ENCODE peak calls at places on chromosomes 12 and 14, in nine cellular contexts. U is breast epithelium, Y is ovary, D is tibial nerve, I is stomach, O is body of pancreas, Z is uterus, H is H1, G is IMR-90. W is an unnamed sample. For H3K27me3 and H3K36me3, the result is how much of the 10 kb centered on the place peaks cover.

GRCh38 chr14:104654119-104654518 is 35.3 kb upstream of the INF2 start:
- DNase-seq in H (no peak), Y (no peak), Z (no peak), G (no peak), U (no peak), D (no peak), O (no peak), I (no peak), W (no peak)

GRCh38 chr12:77746108-77746507 is 84.6 kb upstream of the NAV3 start:
- DNase-seq in I (no peak), D (no peak), H (no peak), U (no peak), G (peak), O (no peak), Z (no peak), Y (peak), W (no peak)

GRCh38 chr12:105986779-105987686 is 151.7 kb downstream of the NUAK1 start:
- DNase-seq in O (no peak), Y (no peak), D (no peak), Z (no peak), G (peak), H (no peak), I (no peak), U (no peak), W (peak)

GRCh38 chr12:92596388-92596787 is 106.4 kb upstream of the PLEKHG7 start:
- DNase-seq in D (no peak), I (no peak), H (no peak), O (no peak), Z (no peak), G (peak), U (no peak), Y (no peak), W (no peak)

GRCh38 chr12:64691793-64692583 is 67.2 kb downstream of the GNS start:
- DNase-seq in O (no peak), U (no peak), Z (no peak), I (no peak), Y (no peak), D (no peak), H (no peak), G (peak), W (no peak)

GRCh38 chr14:23141706-23142467 is 22.8 kb upstream of the CEBPE start:
- DNase-seq in H (no peak), D (no peak), G (peak), I (peak), Y (peak), U (peak), O (peak), Z (peak), W (no peak)

GRCh38 chr12:57590536-57590891 is 478 bp upstream of the PIP4K2C start:
- DNase-seq in O (no peak), Y (no peak), I (no peak), H (no peak), Z (no peak), U (no peak), D (no peak), G (no peak), W (no peak)

GRCh38 chr14:64951291-64951690 is 8.7 kb upstream of the GPX2 start:
- DNase-seq in O (no peak), Z (no peak), D (no peak), Y (no peak), H (no peak), U (no peak), G (no peak), I (no peak), W (no peak)

GRCh38 chr12:44863867-44864266 is 12.2 kb downstream of the NELL2 start:
- DNase-seq in O (no peak), I (no peak), Z (no peak), D (no peak), H (no peak), G (no peak), U (no peak), Y (no peak), W (no peak)

GRCh38 chr12:44677724-44678123 is 198.4 kb downstream of the NELL2 start:
- DNase-seq in Y (no peak), G (no peak), D (no peak), H (no peak), U (no peak), Z (no peak), I (no peak), O (no peak), W (no peak)

GRCh38 chr14:85252011-85252410 is 277.9 kb upstream of the FLRT2 start:
- DNase-seq in Y (no peak), H (no peak), Z (no peak), O (no peak), D (no peak), U (no peak), I (no peak), G (peak), W (no peak)

GRCh38 chr12:34151019-34151418 is 128.7 kb downstream of the ALG10 start:
- DNase-seq in U (no peak), H (no peak), I (no peak), G (no peak), D (no peak), Z (no peak), Y (no peak), O (no peak), W (no peak)

GRCh38 chr14:34713681-34714319 is 593 bp downstream of the CFL2 start:
- DNase-seq in I (peak), Y (peak), Z (peak), O (peak), U (no peak), H (no peak), D (no peak), G (peak), W (no peak)

GRCh38 chr12:96425973-96426372 is 25.7 kb upstream of the CDK17 start:
- DNase-seq in H (no peak), D (no peak), U (no peak), O (no peak), G (peak), Y (no peak), Z (no peak), I (no peak), W (no peak)

GRCh38 chr12:93668919-93669418 is 8.2 kb upstream of the CRADD start:
- DNase-seq in D (no peak), G (no peak), U (no peak), H (no peak), Z (no peak), I (no peak), Y (no peak), O (no peak), W (no peak)

GRCh38 chr12:132367401-132367851 is 38.0 kb upstream of the GALNT9 start:
- DNase-seq in D (no peak), O (no peak), G (no peak), Z (no peak), Y (no peak), I (no peak), H (no peak), U (peak), W (no peak)

GRCh38 chr14:91898256-91898843 is 31.0 kb upstream of the TC2N start:
- DNase-seq in U (no peak), Z (no peak), Y (no peak), D (no peak), O (peak), H (no peak), I (no peak), G (no peak), W (no peak)

GRCh38 chr14:99427632-99428315 is 52.9 kb downstream of the SETD3 start:
- DNase-seq in O (peak), H (no peak), Z (no peak), Y (no peak), I (no peak), D (no peak), U (no peak), G (peak), W (no peak)

GRCh38 chr12:30822385-30823139 is 67.8 kb upstream of the CAPRIN2 start:
- DNase-seq in D (peak), Y (peak), Z (peak), G (peak), O (peak), I (peak), U (peak), H (no peak), W (no peak)

GRCh38 chr12:12467222-12467621 is 95.4 kb downstream of the DUSP16 start:
- DNase-seq in O (no peak), Y (no peak), G (no peak), U (no peak), D (no peak), I (no peak), Z (no peak), H (no peak), W (no peak)

GRCh38 chr14:100306506-100307214 is 416 bp upstream of the SLC25A29 start:
- DNase-seq in O (peak), H (no peak), D (peak), Y (peak), U (peak), G (peak), I (peak), Z (peak), W (no peak)

GRCh38 chr12:94614288-94614721 is 36.1 kb downstream of the TMCC3 start:
- DNase-seq in D (no peak), Z (no peak), O (no peak), H (peak), Y (no peak), U (no peak), I (no peak), G (no peak), W (no peak)

GRCh38 chr14:65938738-65939137 is 526.2 kb downstream of the FUT8 start:
- DNase-seq in O (no peak), H (no peak), U (no peak), G (no peak), Z (no peak), Y (no peak), D (no peak), I (no peak), W (no peak)

GRCh38 chr14:105908481-105908911 is 382.1 kb downstream of the TMEM121 start:
- DNase-seq in O (no peak), G (no peak), Z (no peak), Y (no peak), H (no peak), D (no peak), I (no peak), U (no peak), W (no peak)
- TF ChIP-seq POLR2A in O (no peak), G (no peak), Z (no peak), Y (no peak), H (no peak), D (no peak), I (no peak), U (no peak), W (no peak)

GRCh38 chr12:124175731-124176130 is 119.2 kb upstream of the RFLNA start:
- DNase-seq in Z (no peak), D (no peak), H (no peak), O (no peak), Y (no peak), U (no peak), G (no peak), I (no peak), W (no peak)

GRCh38 chr12:124174949-124175348 is 119.9 kb upstream of the RFLNA start:
- DNase-seq in D (no peak), I (no peak), G (no peak), H (no peak), O (no peak), Z (no peak), U (no peak), Y (no peak), W (no peak)

GRCh38 chr12:124177276-124177950 is 117.5 kb upstream of the RFLNA start:
- DNase-seq in H (no peak), Z (no peak), U (no peak), D (no peak), Y (no peak), I (no peak), O (no peak), G (no peak), W (no peak)

GRCh38 chr12:124179936-124180605 is 114.8 kb upstream of the RFLNA start:
- DNase-seq in Y (no peak), Z (no peak), I (no peak), O (no peak), G (no peak), D (no peak), H (no peak), U (no peak), W (no peak)

GRCh38 chr12:124177951-124178316 is 117.0 kb upstream of the RFLNA start:
- DNase-seq in Z (no peak), Y (no peak), D (no peak), I (no peak), H (no peak), U (no peak), O (no peak), G (no peak), W (no peak)
- H3K27me3 ChIP-seq in Z (under half), Y (under half), D (under half), I (under half), H (under half), U (under half), O (under half), G (under half), W (under half)

GRCh38 chr12:53025250-53025649 is 19.0 kb downstream of the EIF4B start:
- DNase-seq in Y (no peak), U (no peak), I (no peak), D (no peak), H (no peak), O (no peak), G (no peak), Z (no peak), W (no peak)
- H3K36me3 ChIP-seq in Y (under half), U (under half), I (half or more), D (under half), H (under half), O (under half), G (half or more), Z (under half), W (half or more)

GRCh38 chr12:125065021-125065752 is at the start of gene AACS:
- DNase-seq in G (peak), I (peak), O (peak), U (peak), H (no peak), D (peak), Y (peak), Z (peak), W (no peak)
- TF ChIP-seq POLR2A in G (peak), I (no peak), O (peak), U (no peak), H (peak), D (no peak), Y (no peak), Z (peak), W (no peak)

GRCh38 chr14:69055973-69056372 is 76.9 kb upstream of the ACTN1 start:
- DNase-seq in O (no peak), I (no peak), Z (no peak), H (no peak), G (no peak), U (no peak), Y (no peak), D (no peak), W (no peak)
- H3K27me3 ChIP-seq in O (under half), I (under half), Z (under half), H (under half), G (under half), U (under half), Y (under half), D (under half), W (under half)

GRCh38 chr12:48075833-48076232 is 30.0 kb downstream of the SENP1 start:
- DNase-seq in O (no peak), G (no peak), I (no peak), H (no peak), U (no peak), Z (no peak), Y (no peak), D (no peak), W (no peak)
- H3K36me3 ChIP-seq in O (under half), G (under half), I (half or more), H (under half), U (under half), Z (under half), Y (under half), D (under half), W (under half)

GRCh38 chr14:39107624-39108023 is 4.6 kb upstream of the SEC23A start:
- DNase-seq in U (no peak), H (no peak), D (no peak), I (no peak), O (no peak), G (peak), Y (no peak), Z (no peak), W (no peak)

GRCh38 chr14:39102265-39102968 is 618 bp downstream of the SEC23A start:
- DNase-seq in Y (no peak), I (peak), Z (no peak), G (peak), O (peak), U (no peak), D (no peak), H (no peak), W (no peak)

GRCh38 chr14:39099748-39100147 is 3.3 kb downstream of the SEC23A start:
- DNase-seq in G (no peak), Y (no peak), O (no peak), H (no peak), U (no peak), Z (no peak), I (no peak), D (no peak), W (no peak)

GRCh38 chr14:39108791-39109190 is 5.3 kb upstream of the GEMIN2 start:
- DNase-seq in O (no peak), Z (no peak), I (no peak), D (no peak), H (no peak), U (no peak), Y (no peak), G (no peak), W (no peak)

DNA sequence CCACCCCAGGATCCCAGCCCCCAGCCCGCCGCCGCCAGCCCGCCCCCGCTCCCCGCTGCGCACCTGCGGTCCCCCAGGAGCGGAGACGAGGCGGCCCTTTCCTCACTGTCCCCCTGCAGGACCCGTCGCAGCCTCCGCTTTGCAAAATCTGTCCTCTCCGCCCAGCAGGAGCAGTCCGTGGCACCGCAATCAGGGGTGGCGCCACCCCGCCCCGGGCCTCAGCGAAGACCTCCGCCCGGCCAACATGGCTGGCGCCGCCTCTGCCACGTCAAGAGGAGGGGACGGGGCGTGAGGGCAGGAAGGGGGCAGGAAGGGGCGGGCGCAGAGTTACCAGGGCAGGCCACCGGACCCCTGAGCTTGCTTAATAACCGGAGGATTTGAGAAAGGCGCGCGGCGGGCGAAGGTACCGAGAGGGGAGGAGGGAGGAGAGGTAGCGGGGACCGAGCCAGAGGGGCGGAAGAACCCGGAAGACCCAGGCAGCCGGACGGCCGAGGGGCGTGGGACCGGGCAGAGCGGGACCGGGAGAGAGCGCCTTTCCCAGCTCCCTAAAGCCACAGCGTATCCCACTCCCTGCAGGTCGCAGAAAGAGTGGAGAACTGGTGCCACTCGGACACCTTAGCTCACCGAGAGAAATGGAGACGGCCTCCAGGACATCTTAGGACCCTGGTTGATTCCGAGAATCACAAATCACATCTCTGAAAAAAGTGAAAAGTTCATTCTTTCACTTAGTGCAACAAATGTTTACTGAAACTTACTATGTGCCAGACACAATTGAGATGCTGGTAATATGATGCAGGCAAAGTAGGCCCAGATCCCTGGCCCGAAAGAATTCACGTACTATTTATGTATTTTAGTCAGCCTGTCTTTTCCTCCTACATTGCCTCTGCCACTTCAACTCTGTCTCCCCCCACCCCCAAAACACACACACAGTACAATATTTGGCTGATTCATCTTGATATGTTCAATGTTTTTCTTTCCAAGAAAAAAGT is at the start of gene SEC23A:
- DNase-seq in G (peak), H (peak), O (peak), U (peak), I (peak), Y (peak), Z (peak), D (peak), W (no peak)
- TF ChIP-seq POLR2A in G (peak), H (peak), O (peak), U (peak), I (no peak), Y (peak), Z (peak), D (peak), W (no peak)

W was measured in vagina.